ENCODE peak calls at places on chromosomes 16 and 17, in ten cellular contexts. One of them, this sample, is unnamed.

GRCh38 chr16:55386534-55387296 is 62.7 kb downstream of the IRX6 start:
- DNase-seq in PC-9: peak; percentile 94
- DNase-seq in activated T-helper 2 cell treated with anti-CD3 and anti-CD28 coated beads, Interferon-gamma antibody, Interleukin-2, Interleukin-4, amounts not matched to agents 10 μg/mL and 5 μg/mL and 100 μg/mL, durations not matched to agents 14 hours and 24 hours and 36 hours: no peak
- DNase-seq in skeletal muscle cell: no peak
- DNase-seq in activated CD8-positive, alpha-beta memory T cell treated with anti-CD3 and anti-CD28 coated beads for 1 hour: no peak
- DNase-seq in T47D: peak; percentile 6
- DNase-seq in HT-29: no peak
- DNase-seq in epithelial cell of esophagus: peak; percentile 71
- DNase-seq in activated naive CD8-positive, alpha-beta T cell treated with anti-CD3 and anti-CD28 coated beads for 36 hours: no peak
- DNase-seq in HCT116: no peak
- DNase-seq in this sample: no peak

GRCh38 chr17:19004601-19005441 is at the start of gene FAM83G:
- DNase-seq in PC-9: peak; percentile 72
- DNase-seq in activated T-helper 2 cell treated with anti-CD3 and anti-CD28 coated beads, Interferon-gamma antibody, Interleukin-2, Interleukin-4, amounts not matched to agents 10 μg/mL and 5 μg/mL and 100 μg/mL, durations not matched to agents 14 hours and 24 hours and 36 hours: peak; percentile 80
- DNase-seq in skeletal muscle cell: no peak
- DNase-seq in activated CD8-positive, alpha-beta memory T cell treated with anti-CD3 and anti-CD28 coated beads for 1 hour: peak; percentile 73
- DNase-seq in T47D: peak; percentile 94
- DNase-seq in HT-29: peak; percentile 70
- DNase-seq in epithelial cell of esophagus: peak; percentile 92
- DNase-seq in activated naive CD8-positive, alpha-beta T cell treated with anti-CD3 and anti-CD28 coated beads for 36 hours: peak; percentile 93
- DNase-seq in HCT116: peak; percentile 51
- DNase-seq in this sample: peak; percentile 94

GRCh38 chr17:21313320-21313719 is 28.8 kb downstream of the MAP2K3 start:
- DNase-seq in PC-9: no peak
- DNase-seq in activated T-helper 2 cell treated with anti-CD3 and anti-CD28 coated beads, Interferon-gamma antibody, Interleukin-2, Interleukin-4, amounts not matched to agents 10 μg/mL and 5 μg/mL and 100 μg/mL, durations not matched to agents 14 hours and 24 hours and 36 hours: no peak
- DNase-seq in skeletal muscle cell: no peak
- DNase-seq in activated CD8-positive, alpha-beta memory T cell treated with anti-CD3 and anti-CD28 coated beads for 1 hour: no peak
- DNase-seq in T47D: no peak
- DNase-seq in HT-29: no peak
- DNase-seq in epithelial cell of esophagus: no peak
- DNase-seq in activated naive CD8-positive, alpha-beta T cell treated with anti-CD3 and anti-CD28 coated beads for 36 hours: no peak
- DNase-seq in HCT116: no peak
- DNase-seq in this sample: no peak

GRCh38 chr17:27997044-27997401 is 45.5 kb upstream of the NLK start:
- DNase-seq in PC-9: no peak
- DNase-seq in activated T-helper 2 cell treated with anti-CD3 and anti-CD28 coated beads, Interferon-gamma antibody, Interleukin-2, Interleukin-4, amounts not matched to agents 10 μg/mL and 5 μg/mL and 100 μg/mL, durations not matched to agents 14 hours and 24 hours and 36 hours: no peak
- DNase-seq in skeletal muscle cell: no peak
- DNase-seq in activated CD8-positive, alpha-beta memory T cell treated with anti-CD3 and anti-CD28 coated beads for 1 hour: no peak
- DNase-seq in T47D: no peak
- DNase-seq in HT-29: no peak
- DNase-seq in epithelial cell of esophagus: no peak
- DNase-seq in activated naive CD8-positive, alpha-beta T cell treated with anti-CD3 and anti-CD28 coated beads for 36 hours: no peak
- DNase-seq in HCT116: no peak
- DNase-seq in this sample: no peak

GRCh38 chr17:5282639-5283217 is 644 bp downstream of the RABEP1 start:
- DNase-seq in PC-9: no peak
- DNase-seq in activated T-helper 2 cell treated with anti-CD3 and anti-CD28 coated beads, Interferon-gamma antibody, Interleukin-2, Interleukin-4, amounts not matched to agents 10 μg/mL and 5 μg/mL and 100 μg/mL, durations not matched to agents 14 hours and 24 hours and 36 hours: no peak
- DNase-seq in skeletal muscle cell: no peak
- DNase-seq in activated CD8-positive, alpha-beta memory T cell treated with anti-CD3 and anti-CD28 coated beads for 1 hour: no peak
- DNase-seq in T47D: no peak
- DNase-seq in HT-29: peak; percentile 27
- DNase-seq in epithelial cell of esophagus: peak; percentile 13
- DNase-seq in activated naive CD8-positive, alpha-beta T cell treated with anti-CD3 and anti-CD28 coated beads for 36 hours: no peak
- DNase-seq in HCT116: no peak
- DNase-seq in this sample: peak; percentile 23

GRCh38 chr16:85313541-85314208 is 201.4 kb upstream of the CIBAR2 start:
- DNase-seq in PC-9: no peak
- DNase-seq in activated T-helper 2 cell treated with anti-CD3 and anti-CD28 coated beads, Interferon-gamma antibody, Interleukin-2, Interleukin-4, amounts not matched to agents 10 μg/mL and 5 μg/mL and 100 μg/mL, durations not matched to agents 14 hours and 24 hours and 36 hours: no peak
- DNase-seq in skeletal muscle cell: no peak
- DNase-seq in activated CD8-positive, alpha-beta memory T cell treated with anti-CD3 and anti-CD28 coated beads for 1 hour: no peak
- DNase-seq in T47D: no peak
- DNase-seq in HT-29: no peak
- DNase-seq in epithelial cell of esophagus: peak; percentile 59
- DNase-seq in activated naive CD8-positive, alpha-beta T cell treated with anti-CD3 and anti-CD28 coated beads for 36 hours: no peak
- DNase-seq in HCT116: no peak
- DNase-seq in this sample: no peak

GRCh38 chr17:61400786-61401279 is 1.2 kb downstream of the TBX2 start:
- DNase-seq in PC-9: no peak
- DNase-seq in activated T-helper 2 cell treated with anti-CD3 and anti-CD28 coated beads, Interferon-gamma antibody, Interleukin-2, Interleukin-4, amounts not matched to agents 10 μg/mL and 5 μg/mL and 100 μg/mL, durations not matched to agents 14 hours and 24 hours and 36 hours: no peak
- DNase-seq in skeletal muscle cell: no peak
- DNase-seq in activated CD8-positive, alpha-beta memory T cell treated with anti-CD3 and anti-CD28 coated beads for 1 hour: no peak
- DNase-seq in T47D: peak; percentile 69
- DNase-seq in HT-29: no peak
- DNase-seq in epithelial cell of esophagus: no peak
- DNase-seq in activated naive CD8-positive, alpha-beta T cell treated with anti-CD3 and anti-CD28 coated beads for 36 hours: no peak
- DNase-seq in HCT116: no peak
- DNase-seq in this sample: peak; percentile 22

GRCh38 chr17:42453544-42453943 is 5.1 kb upstream of the ATP6V0A1 start:
- DNase-seq in PC-9: no peak
- DNase-seq in activated T-helper 2 cell treated with anti-CD3 and anti-CD28 coated beads, Interferon-gamma antibody, Interleukin-2, Interleukin-4, amounts not matched to agents 10 μg/mL and 5 μg/mL and 100 μg/mL, durations not matched to agents 14 hours and 24 hours and 36 hours: no peak
- DNase-seq in skeletal muscle cell: no peak
- DNase-seq in activated CD8-positive, alpha-beta memory T cell treated with anti-CD3 and anti-CD28 coated beads for 1 hour: no peak
- DNase-seq in T47D: no peak
- DNase-seq in HT-29: no peak
- DNase-seq in epithelial cell of esophagus: no peak
- DNase-seq in activated naive CD8-positive, alpha-beta T cell treated with anti-CD3 and anti-CD28 coated beads for 36 hours: no peak
- DNase-seq in HCT116: no peak
- DNase-seq in this sample: no peak

GRCh38 chr17:17814162-17815061 is 22.4 kb downstream of the SREBF1 start:
- DNase-seq in PC-9: no peak
- DNase-seq in activated T-helper 2 cell treated with anti-CD3 and anti-CD28 coated beads, Interferon-gamma antibody, Interleukin-2, Interleukin-4, amounts not matched to agents 10 μg/mL and 5 μg/mL and 100 μg/mL, durations not matched to agents 14 hours and 24 hours and 36 hours: no peak
- DNase-seq in skeletal muscle cell: no peak
- DNase-seq in activated CD8-positive, alpha-beta memory T cell treated with anti-CD3 and anti-CD28 coated beads for 1 hour: no peak
- DNase-seq in T47D: no peak
- DNase-seq in HT-29: no peak
- DNase-seq in epithelial cell of esophagus: no peak
- DNase-seq in activated naive CD8-positive, alpha-beta T cell treated with anti-CD3 and anti-CD28 coated beads for 36 hours: no peak
- DNase-seq in HCT116: no peak
- DNase-seq in this sample: no peak

GRCh38 chr17:4950757-4951204 is at the start of gene ENO3:
- DNase-seq in PC-9: no peak
- DNase-seq in activated T-helper 2 cell treated with anti-CD3 and anti-CD28 coated beads, Interferon-gamma antibody, Interleukin-2, Interleukin-4, amounts not matched to agents 10 μg/mL and 5 μg/mL and 100 μg/mL, durations not matched to agents 14 hours and 24 hours and 36 hours: no peak
- DNase-seq in skeletal muscle cell: no peak
- DNase-seq in activated CD8-positive, alpha-beta memory T cell treated with anti-CD3 and anti-CD28 coated beads for 1 hour: no peak
- DNase-seq in T47D: no peak
- DNase-seq in HT-29: no peak
- DNase-seq in epithelial cell of esophagus: no peak
- DNase-seq in activated naive CD8-positive, alpha-beta T cell treated with anti-CD3 and anti-CD28 coated beads for 36 hours: no peak
- DNase-seq in HCT116: no peak
- DNase-seq in this sample: no peak

GRCh38 chr16:89150090-89150835 is 21.3 kb upstream of the CDH15 start:
- DNase-seq in PC-9: no peak
- DNase-seq in activated T-helper 2 cell treated with anti-CD3 and anti-CD28 coated beads, Interferon-gamma antibody, Interleukin-2, Interleukin-4, amounts not matched to agents 10 μg/mL and 5 μg/mL and 100 μg/mL, durations not matched to agents 14 hours and 24 hours and 36 hours: no peak
- DNase-seq in skeletal muscle cell: no peak
- DNase-seq in activated CD8-positive, alpha-beta memory T cell treated with anti-CD3 and anti-CD28 coated beads for 1 hour: no peak
- DNase-seq in T47D: no peak
- DNase-seq in HT-29: no peak
- DNase-seq in epithelial cell of esophagus: peak; percentile 65
- DNase-seq in activated naive CD8-positive, alpha-beta T cell treated with anti-CD3 and anti-CD28 coated beads for 36 hours: no peak
- DNase-seq in HCT116: no peak
- DNase-seq in this sample: no peak